ENCODE peak calls at places on chromosomes 7 and 10, in seven cellular contexts. M is cardiac muscle cell; H is Peyer's patch; S is IMR-90; B is left ventricle myocardium inferior; T is CD8-positive, alpha-beta T cell; O is fibroblast of lung. R is an unnamed sample. For H3K4me1 and H3K27me3, the result is how much of the 10 kb centered on the place peaks cover.

GRCh38 chr10:89263531-89263930 is 12.0 kb upstream of the LIPA start:
- DNase-seq in M (no peak), H (no peak), S (no peak), B (no peak), T (no peak), O (no peak), R (no peak)

GRCh38 chr10:86068532-86069337 is 297.9 kb downstream of the GRID1 start:
- DNase-seq in M (no peak), H (no peak), S (no peak), B (no peak), T (no peak), O (no peak), R (no peak)

GRCh38 chr7:73504017-73504416 is 18.1 kb downstream of the BAZ1B start:
- DNase-seq in M (no peak), H (no peak), S (no peak), B (no peak), T (no peak), O (no peak), R (no peak)

GRCh38 chr7:47666164-47666862 is 84.4 kb upstream of the TNS3 start:
- DNase-seq in M (no peak), H (no peak), S (peak), B (no peak), T (no peak), O (peak), R (no peak)

GRCh38 chr7:131225619-131226101 is 102.0 kb upstream of the MKLN1 start:
- DNase-seq in M (peak), H (no peak), S (peak), B (peak), T (no peak), O (peak), R (no peak)

GRCh38 chr10:84762754-84763394 is 434.5 kb downstream of the CCSER2 start:
- DNase-seq in M (no peak), H (no peak), S (no peak), B (no peak), T (no peak), O (no peak), R (no peak)

GRCh38 chr7:50449881-50450690 is at the start of gene FIGNL1:
- DNase-seq in M (peak), H (peak), S (peak), B (peak), T (peak), O (peak), R (peak)

GRCh38 chr10:88122571-88122970 is 259.1 kb downstream of the PTEN start:
- DNase-seq in M (no peak), H (no peak), S (no peak), B (no peak), T (no peak), O (no peak), R (no peak)

GRCh38 chr10:71059059-71059818 is 153.1 kb upstream of the UNC5B start:
- DNase-seq in M (peak), H (no peak), S (no peak), B (peak), T (no peak), O (no peak), R (no peak)

GRCh38 chr10:17059197-17059688 is 70.4 kb downstream of the CUBN start:
- DNase-seq in M (peak), H (no peak), S (peak), B (no peak), T (no peak), O (peak), R (no peak)

GRCh38 chr10:132096863-132097478 is 31.2 kb downstream of the JAKMIP3 start:
- DNase-seq in M (no peak), H (no peak), S (no peak), B (no peak), T (no peak), O (no peak), R (no peak)

GRCh38 chr10:4459531-4459930 is 366.5 kb upstream of the AKR1E2 start:
- DNase-seq in M (peak), H (no peak), S (peak), B (no peak), T (no peak), O (peak), R (no peak)

GRCh38 chr7:108684629-108685028 is 115.0 kb downstream of the DNAJB9 start:
- DNase-seq in M (peak), H (no peak), S (no peak), B (no peak), T (no peak), O (peak), R (no peak)

GRCh38 chr10:5776881-5777197 is 36.4 kb downstream of the GDI2 start:
- DNase-seq in M (peak), H (no peak), S (peak), B (no peak), T (no peak), O (peak), R (no peak)

GRCh38 chr10:50740351-50740688 is 584 bp downstream of the ASAH2B start:
- DNase-seq in M (peak), H (no peak), S (peak), B (peak), T (peak), O (peak), R (peak)

GRCh38 chr7:102883098-102883860 is 29.5 kb upstream of the LRRC17 start:
- DNase-seq in M (peak), H (no peak), S (peak), B (no peak), T (no peak), O (peak), R (no peak)

GRCh38 chr10:43250925-43251663 is 15.8 kb downstream of the RASGEF1A start:
- DNase-seq in M (no peak), H (peak), S (no peak), B (peak), T (no peak), O (no peak), R (no peak)

GRCh38 chr7:30598121-30598876 is 3.6 kb downstream of the GARS1 start:
- DNase-seq in M (peak), H (no peak), S (peak), B (no peak), T (no peak), O (peak), R (no peak)

GRCh38 chr7:4203786-4204185 is 478.3 kb upstream of the FOXK1 start:
- DNase-seq in M (no peak), H (no peak), S (no peak), B (no peak), T (no peak), O (no peak), R (no peak)

GRCh38 chr7:133980794-133981193 is 146.3 kb upstream of the LRGUK start:
- DNase-seq in M (no peak), H (no peak), S (no peak), B (no peak), T (no peak), O (no peak), R (no peak)

GRCh38 chr10:104255244-104255981 is 721 bp downstream of the GSTO1 start:
- DNase-seq in M (peak), H (no peak), S (peak), B (no peak), T (no peak), O (peak), R (peak)

GRCh38 chr10:45580781-45581496 is 91.6 kb downstream of the ZFAND4 start:
- DNase-seq in M (no peak), H (peak), S (no peak), B (no peak), T (no peak), O (no peak), R (peak)

GRCh38 chr7:93945083-93945482 is 23.5 kb downstream of the GNG11 start:
- DNase-seq in M (no peak), H (no peak), S (no peak), B (no peak), T (no peak), O (no peak), R (no peak)

GRCh38 chr7:123125231-123125630 is 74.5 kb downstream of the SLC13A1 start:
- DNase-seq in M (no peak), H (no peak), S (no peak), B (no peak), T (no peak), O (no peak), R (no peak)

GRCh38 chr7:149144996-149145850 is 2.0 kb upstream of the ZNF398 start:
- DNase-seq in M (no peak), H (no peak), S (no peak), B (no peak), T (no peak), O (no peak), R (no peak)

GRCh38 chr10:31154996-31155395 is 123.3 kb upstream of the ZNF438 start:
- DNase-seq in M (no peak), H (no peak), S (no peak), B (no peak), T (no peak), O (no peak), R (no peak)

GRCh38 chr10:61606971-61607907 is 55.5 kb upstream of the CABCOCO1 start:
- DNase-seq in M (no peak), H (no peak), S (no peak), B (no peak), T (no peak), O (peak), R (no peak)

GRCh38 chr7:34096135-34096775 is 190.9 kb downstream of the BMPER start:
- DNase-seq in M (peak), H (no peak), S (peak), B (peak), T (no peak), O (peak), R (no peak)

GRCh38 chr7:3648276-3648675 is 347.2 kb downstream of the SDK1 start:
- DNase-seq in M (no peak), H (no peak), S (peak), B (no peak), T (no peak), O (no peak), R (no peak)

GRCh38 chr7:139871276-139871675 is 42.2 kb downstream of the TBXAS1 start:
- DNase-seq in M (peak), H (no peak), S (peak), B (no peak), T (no peak), O (peak), R (no peak)

GRCh38 chr7:129512192-129512591 is 9.9 kb downstream of the SMKR1 start:
- DNase-seq in M (no peak), H (no peak), S (no peak), B (no peak), T (no peak), O (no peak), R (no peak)

GRCh38 chr7:45872116-45873034 is 507 bp downstream of the CCDC201 start:
- DNase-seq in M (peak), H (no peak), S (no peak), B (no peak), T (no peak), O (no peak), R (no peak)

GRCh38 chr7:124101173-124101768 is 68.4 kb upstream of the TMEM229A start:
- DNase-seq in M (peak), H (no peak), S (peak), B (no peak), T (no peak), O (peak), R (no peak)

GRCh38 chr7:16813232-16813616 is 8.4 kb upstream of the AGR2 start:
- DNase-seq in M (no peak), H (no peak), S (no peak), B (no peak), T (no peak), O (no peak), R (no peak)
- H3K4me1 ChIP-seq in M (under half), H (under half), S (under half), B (under half), T (under half), O (under half), R (under half)

GRCh38 chr7:95096123-95096395 is 188.7 kb downstream of the PPP1R9A start:
- DNase-seq in M (no peak), H (no peak), S (no peak), B (no peak), T (no peak), O (no peak), R (no peak)
- H3K4me3 ChIP-seq in M (no peak), H (no peak), S (no peak), B (no peak), T (no peak), O (no peak), R (no peak)

DNA sequence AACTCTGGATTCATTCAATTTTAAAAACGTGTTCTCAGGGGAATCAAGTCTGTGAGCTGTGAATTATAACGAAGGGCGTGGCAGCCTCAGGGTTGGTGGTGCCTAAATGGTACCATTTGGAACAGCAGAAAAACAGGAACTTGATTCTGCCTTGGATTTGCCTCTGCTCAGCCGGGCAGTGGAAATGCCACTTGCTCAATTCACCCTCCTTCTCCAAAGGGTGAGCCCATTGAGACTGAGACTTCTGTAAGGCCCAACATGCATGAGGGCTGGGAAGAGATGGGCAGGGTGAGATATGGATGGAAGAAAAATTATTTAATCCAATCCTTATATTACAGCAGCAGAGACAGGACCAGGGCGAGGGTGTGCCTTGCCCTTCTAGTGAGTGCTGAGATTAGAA is 107.1 kb upstream of the HABP2 start:
- DNase-seq in M (no peak), H (no peak), S (no peak), B (no peak), T (no peak), O (no peak), R (no peak)
- H3K27me3 ChIP-seq in M (under half), H (under half), S (under half), B (under half), T (under half), O (under half), R (under half)

GRCh38 chr10:97538401-97538800 is 34.2 kb upstream of the ANKRD2 start:
- DNase-seq in M (peak), H (no peak), S (peak), B (no peak), T (no peak), O (no peak), R (no peak)
- H3K4me1 ChIP-seq in M (under half), H (under half), S (under half), B (half or more), T (under half), O (under half), R (under half)

GRCh38 chr7:76346778-76347177 is 12.0 kb downstream of the YWHAG start:
- DNase-seq in M (peak), H (no peak), S (no peak), B (no peak), T (no peak), O (no peak), R (no peak)
- H3K4me3 ChIP-seq in M (no peak), H (no peak), S (no peak), B (no peak), T (no peak), O (no peak), R (no peak)

GRCh38 chr10:101569465-101569837 is 18.6 kb downstream of the POLL start:
- DNase-seq in M (no peak), H (no peak), S (no peak), B (no peak), T (no peak), O (no peak), R (no peak)
- H3K27me3 ChIP-seq in M (under half), H (under half), S (under half), B (half or more), T (under half), O (under half), R (under half)

GRCh38 chr10:133187091-133187905 is 27.3 kb downstream of the KNDC1 start:
- DNase-seq in M (no peak), H (no peak), S (no peak), B (no peak), T (no peak), O (no peak), R (no peak)
- H3K4me1 ChIP-seq in M (under half), H (under half), S (under half), B (under half), T (under half), O (under half), R (under half)

GRCh38 chr7:80719261-80719660 is 80.8 kb downstream of the CD36 start:
- DNase-seq in M (no peak), H (no peak), S (peak), B (no peak), T (no peak), O (peak), R (no peak)

GRCh38 chr7:80725181-80725611 is 86.8 kb downstream of the CD36 start:
- DNase-seq in M (no peak), H (no peak), S (no peak), B (no peak), T (no peak), O (no peak), R (no peak)

GRCh38 chr7:80721880-80722595 is 83.6 kb downstream of the CD36 start:
- DNase-seq in M (peak), H (no peak), S (peak), B (no peak), T (no peak), O (peak), R (no peak)

GRCh38 chr7:80724249-80724871 is 85.9 kb downstream of the CD36 start:
- DNase-seq in M (no peak), H (no peak), S (peak), B (no peak), T (no peak), O (peak), R (no peak)

DNA sequence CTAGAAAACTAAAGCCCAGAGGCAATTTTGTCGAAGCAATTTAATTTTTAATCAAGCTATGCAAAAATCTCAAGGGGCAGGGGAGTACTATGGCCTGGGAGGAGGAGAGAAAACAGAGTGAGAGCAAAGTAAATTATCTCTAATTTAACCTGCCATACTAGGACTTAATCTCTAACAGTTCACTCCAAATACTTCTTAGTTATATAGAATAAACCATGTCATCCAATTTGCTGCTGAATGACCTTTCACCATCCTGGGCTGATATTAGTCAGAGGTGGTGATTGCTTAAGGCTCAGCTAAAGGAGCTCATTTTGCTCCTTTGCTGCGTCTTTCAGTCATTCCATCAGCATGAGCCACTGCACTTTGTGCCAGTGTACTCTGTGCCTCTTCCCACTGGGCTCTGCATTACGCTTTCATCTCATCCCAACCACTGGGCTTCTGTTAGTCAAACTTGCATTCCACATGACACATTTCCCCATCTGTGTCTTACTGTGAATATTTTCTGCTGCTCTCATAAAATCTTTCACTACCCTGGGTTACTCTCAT is 84.2 kb downstream of the CD36 start:
- DNase-seq in M (peak), H (no peak), S (peak), B (peak), T (no peak), O (peak), R (no peak)
- H3K4me3 ChIP-seq in M (no peak), H (no peak), S (no peak), B (no peak), T (no peak), O (no peak), R (no peak)

DNA sequence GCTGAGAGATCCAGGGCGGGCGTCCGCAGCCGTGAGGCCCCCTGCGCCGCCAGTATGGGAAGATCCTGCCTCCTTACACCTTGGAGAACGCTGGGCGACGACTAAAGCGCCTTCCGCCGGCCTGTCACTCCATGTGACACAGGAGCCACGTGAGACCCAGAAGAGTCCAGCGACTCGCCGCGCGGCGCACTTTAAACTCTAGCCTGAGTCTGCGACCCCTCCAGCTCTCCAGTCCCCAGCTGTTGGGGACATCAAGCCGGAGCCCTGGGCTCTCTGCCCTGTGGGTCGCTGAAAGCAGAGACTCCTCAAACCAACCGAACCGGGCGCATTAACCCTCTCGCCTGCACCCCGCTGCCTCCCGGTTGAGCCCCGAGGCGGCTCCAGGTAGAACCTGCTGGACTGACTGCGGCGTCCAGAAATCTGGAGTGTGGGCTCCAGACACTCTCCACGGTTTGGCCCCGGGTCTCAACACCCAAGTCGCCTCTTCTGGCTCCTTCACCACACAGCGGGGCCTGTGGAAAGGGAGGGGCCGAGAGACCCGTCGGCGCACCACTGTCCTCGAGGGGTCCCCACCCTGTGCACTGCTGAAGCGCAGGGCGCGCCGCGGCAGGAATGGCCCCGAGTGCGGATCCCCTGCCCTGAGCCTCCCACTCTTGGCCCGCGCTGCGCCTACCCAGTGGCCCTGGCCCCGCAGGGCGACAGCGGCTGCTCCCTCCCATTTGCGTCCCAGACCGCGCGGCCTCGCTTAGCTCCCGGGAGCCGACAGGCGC is 1.8 kb upstream of the SFMBT2 start:
- DNase-seq in M (no peak), H (peak), S (no peak), B (peak), T (peak), O (no peak), R (peak)
- H3K27me3 ChIP-seq in M (half or more), H (under half), S (under half), B (under half), T (under half), O (under half), R (under half)

DNA sequence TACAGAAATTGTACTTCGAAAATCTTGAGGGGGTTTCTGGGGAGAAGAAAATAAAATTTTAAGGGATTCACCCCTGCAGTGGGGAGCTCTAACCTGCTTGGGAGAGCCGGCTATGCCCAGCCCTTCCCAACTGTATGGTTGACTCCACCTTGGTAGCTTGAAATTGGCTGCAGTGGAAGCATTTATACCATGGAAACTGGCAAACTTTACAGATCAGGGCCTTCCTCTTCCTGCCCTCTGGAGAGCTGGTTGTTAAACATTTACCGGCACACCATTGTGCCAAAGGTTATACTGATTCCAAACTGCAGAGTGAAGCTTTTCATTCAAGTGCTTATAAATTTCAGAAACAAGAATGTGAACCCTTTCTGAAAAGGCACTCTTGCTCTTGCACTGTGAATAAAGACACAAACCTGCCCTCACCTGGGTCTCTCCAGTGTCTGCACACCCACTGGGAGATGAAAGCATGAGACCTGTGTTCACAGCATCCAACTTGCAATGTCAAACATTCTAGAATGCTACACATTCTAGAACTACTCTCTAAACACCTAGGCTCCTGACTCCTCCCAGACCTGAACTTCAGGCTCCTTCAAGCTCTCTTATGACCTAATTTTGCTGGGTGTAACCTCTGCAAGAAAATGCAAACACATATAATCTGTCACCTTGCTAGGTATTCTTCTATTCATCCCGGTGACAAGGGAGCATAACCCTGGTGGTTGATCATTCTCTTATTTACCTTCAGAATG is 44.7 kb downstream of the ABLIM1 start:
- DNase-seq in M (no peak), H (no peak), S (no peak), B (no peak), T (no peak), O (no peak), R (no peak)
- H3K4me1 ChIP-seq in M (under half), H (under half), S (under half), B (half or more), T (under half), O (under half), R (under half)